ENCODE peak calls at places on chromosomes 12 and 14, in seven cellular contexts. W, R, X, Z, J, I and V are unnamed samples.

GRCh38 chr14:51004801-51005526 is 60.7 kb upstream of the PYGL start:
- DNase-seq in I (no peak), W (no peak), Z (no peak), R (no peak), X (no peak), J (no peak), V (no peak)

GRCh38 chr14:45868863-45869262 is 615.9 kb upstream of the MIS18BP1 start:
- DNase-seq in W (no peak), X (no peak), R (no peak), J (no peak), Z (no peak), I (no peak), V (no peak)

GRCh38 chr12:3795096-3795799 is 42.3 kb upstream of the CRACR2A start:
- DNase-seq in Z (no peak), R (no peak), I (no peak), X (no peak), W (no peak), J (no peak), V (no peak)

GRCh38 chr14:74917646-74918081 is 5.4 kb downstream of the RPS6KL1 start:
- DNase-seq in J (no peak), Z (no peak), R (no peak), I (no peak), X (no peak), W (peak; percentile 83), V (peak; percentile 89)

GRCh38 chr14:98382662-98383061 is 889.3 kb downstream of the BCL11B start:
- DNase-seq in W (no peak), J (no peak), I (no peak), Z (no peak), X (no peak), R (no peak), V (no peak)

GRCh38 chr12:50203691-50204090 is 36.5 kb upstream of the CERS5 start:
- DNase-seq in I (no peak), J (no peak), W (no peak), R (no peak), Z (no peak), X (no peak), V (no peak)

GRCh38 chr12:79692860-79693605 is 2.3 kb upstream of the PAWR start:
- DNase-seq in I (no peak), R (no peak), Z (no peak), X (no peak), W (no peak), J (no peak), V (no peak)

GRCh38 chr14:58914271-58914855 is 274.1 kb upstream of the DAAM1 start:
- DNase-seq in J (no peak), R (no peak), X (no peak), W (no peak), Z (no peak), I (no peak), V (no peak)

GRCh38 chr14:57732886-57733285 is 133.0 kb downstream of the SLC35F4 start:
- DNase-seq in R (no peak), X (peak; percentile 15), J (no peak), Z (no peak), I (no peak), W (no peak), V (no peak)

GRCh38 chr12:84161296-84161695 is 751.3 kb downstream of the SLC6A15 start:
- DNase-seq in J (no peak), X (no peak), R (no peak), W (no peak), Z (no peak), I (no peak), V (no peak)

GRCh38 chr12:9750276-9751203 is 10.2 kb downstream of the CD69 start:
- DNase-seq in I (no peak), J (no peak), X (peak; percentile 39), Z (peak; percentile 36), R (peak; percentile 46), W (no peak), V (no peak)

GRCh38 chr12:3962661-3963483 is 89.7 kb upstream of the PARP11 start:
- DNase-seq in W (no peak), Z (peak; percentile 45), I (no peak), X (peak; percentile 17), J (no peak), R (no peak), V (no peak)

GRCh38 chr12:1916396-1917171 is 1.9 kb downstream of the CACNA2D4 start:
- DNase-seq in I (peak; percentile 17), J (peak; percentile 60), R (no peak), X (peak; percentile 44), W (no peak), Z (no peak), V (no peak)

GRCh38 chr14:57918791-57919190 is 52.9 kb upstream of the SLC35F4 start:
- DNase-seq in Z (no peak), W (no peak), R (no peak), I (no peak), X (no peak), J (no peak), V (no peak)

GRCh38 chr12:56271031-56271430 is 4.3 kb downstream of the COQ10A start:
- DNase-seq in X (no peak), R (no peak), J (no peak), W (no peak), Z (no peak), I (no peak), V (no peak)

GRCh38 chr14:100862277-100862676 is 36.4 kb downstream of the MEG3 start:
- DNase-seq in I (no peak), Z (no peak), X (no peak), R (no peak), W (no peak), J (no peak), V (peak; percentile 28)

GRCh38 chr12:52020539-52021336 is 14.0 kb downstream of the TAMALIN start:
- DNase-seq in X (peak; percentile 68), W (peak; percentile 70), I (peak; percentile 21), R (no peak), Z (peak; percentile 36), J (peak; percentile 72), V (no peak)

GRCh38 chr12:11880424-11880823 is 190.3 kb upstream of the BCL2L14 start:
- DNase-seq in W (no peak), X (no peak), I (no peak), J (no peak), R (no peak), Z (no peak), V (no peak)

GRCh38 chr14:98345186-98345585 is 926.8 kb downstream of the BCL11B start:
- DNase-seq in X (no peak), Z (no peak), R (no peak), W (no peak), I (no peak), J (no peak), V (no peak)

GRCh38 chr14:93648440-93649168 is 139.7 kb downstream of the PRIMA1 start:
- DNase-seq in I (no peak), J (no peak), R (peak; percentile 34), Z (no peak), W (no peak), X (no peak), V (no peak)

DNA sequence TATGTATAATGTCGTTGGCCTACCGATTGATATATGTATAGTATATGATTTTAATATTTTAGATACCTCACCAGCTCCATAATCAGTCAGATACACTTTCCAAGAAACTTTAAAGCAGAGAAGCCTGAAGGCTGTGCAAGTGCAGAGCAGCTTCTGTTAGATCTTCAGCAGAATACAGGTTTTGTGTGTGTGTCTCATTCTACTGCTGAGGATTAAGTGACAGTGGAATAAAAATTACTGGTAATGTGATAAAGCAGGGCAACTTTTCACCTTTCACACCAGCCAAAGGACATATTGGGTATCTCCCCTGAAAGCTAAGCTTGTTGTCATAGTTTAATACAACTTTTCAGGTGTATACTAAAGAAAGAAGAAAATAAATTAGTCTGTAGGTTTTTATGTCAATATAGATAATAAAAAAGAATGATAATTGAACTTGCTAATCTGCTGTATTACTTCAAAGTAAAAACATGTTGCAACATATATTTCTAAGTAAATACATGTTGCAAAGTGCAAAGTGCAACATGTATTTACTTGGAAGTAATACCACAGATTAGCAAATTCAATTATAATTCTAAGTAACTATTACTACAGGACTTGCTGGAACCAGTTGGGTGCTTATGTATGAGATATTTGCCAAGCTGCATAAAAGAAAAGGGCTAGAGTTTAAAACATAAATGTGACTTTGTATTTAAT is 128.3 kb downstream of the SLC16A7 start:
- DNase-seq in X (no peak), J (no peak), I (no peak), W (no peak), Z (no peak), R (no peak), V (no peak)
- H3K27ac ChIP-seq in X (peak overlapping the region; percentile 63), J (no peak overlapping the region), I (no peak overlapping the region), W (no peak overlapping the region), Z (no peak overlapping the region), R (no peak overlapping the region), V (no peak overlapping the region)

DNA sequence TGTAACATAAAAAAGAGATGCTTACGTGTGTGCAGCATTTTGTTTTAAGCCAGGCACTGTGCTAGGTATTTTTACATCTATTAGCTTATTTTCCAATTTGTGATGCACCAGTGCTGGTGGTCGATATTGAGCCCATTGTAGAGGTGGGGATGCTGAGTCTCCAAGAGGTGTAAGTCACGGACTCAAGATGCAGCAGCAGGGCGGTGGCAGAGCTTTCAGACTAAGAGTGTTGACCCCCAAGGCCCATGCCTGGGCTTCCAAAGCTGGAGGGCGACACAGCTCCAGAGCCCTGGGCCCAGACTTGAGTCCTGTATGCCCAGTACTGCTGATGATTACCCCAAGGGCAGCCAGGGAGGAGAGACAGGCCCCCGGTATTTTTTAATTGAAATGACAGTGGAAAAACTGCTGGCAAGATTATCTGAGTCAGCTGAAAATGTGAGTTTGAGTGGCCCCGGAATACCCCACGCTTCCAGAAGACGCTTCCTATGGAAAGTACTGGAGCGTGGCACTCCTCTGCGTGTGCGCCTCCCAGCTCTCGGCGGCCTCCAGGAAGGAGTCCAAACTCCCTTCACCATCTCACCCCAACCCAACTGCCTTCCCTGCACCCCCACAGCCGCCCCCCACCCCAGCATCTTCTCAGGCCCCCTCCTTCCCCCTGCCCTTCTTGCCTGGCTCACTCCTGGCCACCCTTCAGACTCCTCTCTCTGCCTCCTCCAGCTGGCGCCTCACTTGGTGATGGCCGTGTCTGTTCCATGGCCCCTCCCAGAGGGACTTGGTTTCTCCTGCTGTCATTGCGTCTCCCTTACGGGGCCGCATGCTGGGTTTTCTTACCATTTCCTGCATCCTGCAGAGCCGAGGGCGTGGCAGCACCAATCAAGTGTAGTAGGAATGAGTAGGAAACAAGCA is 40.7 kb downstream of the ELK3 start:
- DNase-seq in I (no peak), X (no peak), Z (no peak), W (no peak), J (no peak), R (no peak), V (no peak)
- H3K27ac ChIP-seq in I (peak overlapping the region; percentile 74), X (no peak overlapping the region), Z (no peak overlapping the region), W (peak overlapping the region; percentile 18), J (no peak overlapping the region), R (no peak overlapping the region), V (peak overlapping the region; percentile 36)

DNA sequence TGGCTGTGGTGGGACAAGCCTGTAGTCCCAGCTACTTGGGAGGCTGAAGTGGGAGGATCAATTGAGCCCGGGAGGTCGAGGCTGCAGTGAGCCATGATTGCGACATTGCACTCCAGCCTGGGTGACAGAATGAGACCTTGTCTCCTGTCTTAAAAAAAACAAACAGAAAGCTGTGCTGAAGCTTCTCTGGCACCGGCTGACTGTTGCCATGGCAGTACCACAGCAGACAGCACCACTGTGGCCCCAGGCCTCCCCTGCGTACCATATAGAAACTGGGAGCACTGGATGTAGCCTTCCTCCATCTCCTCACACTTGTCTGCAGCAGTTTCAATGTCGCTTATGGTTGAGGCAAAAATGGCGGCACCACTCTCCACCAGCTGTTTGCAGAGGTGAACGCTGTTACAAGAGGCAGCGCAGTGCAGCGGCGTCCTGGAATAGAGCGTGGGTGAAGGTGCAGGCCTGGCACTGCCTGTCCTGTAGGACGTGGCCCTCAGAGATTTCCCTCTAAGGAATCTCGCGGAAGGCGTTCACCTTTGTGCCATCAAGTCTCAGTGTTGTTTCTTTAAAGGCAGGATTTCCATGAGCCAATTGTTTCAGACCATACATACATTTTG is 21.9 kb downstream of the ZFYVE21 start:
- DNase-seq in J (no peak), W (no peak), X (no peak), I (no peak), R (no peak), Z (no peak), V (peak; percentile 55)
- H3K27ac ChIP-seq in J (no peak overlapping the region), W (peak overlapping the region; percentile 67), X (no peak overlapping the region), I (no peak overlapping the region), R (no peak overlapping the region), Z (no peak overlapping the region), V (no peak overlapping the region)

GRCh38 chr12:21828111-21828775 is 53.7 kb upstream of the KCNJ8 start:
- DNase-seq in X (no peak), Z (no peak), W (no peak), I (no peak), J (no peak), R (no peak), V (no peak)
- H3K27ac ChIP-seq in X (peak overlapping the region; percentile 54), Z (no peak overlapping the region), W (no peak overlapping the region), I (no peak overlapping the region), J (no peak overlapping the region), R (no peak overlapping the region), V (peak overlapping the region; percentile 2)